ENCODE peak calls at places on chromosomes 16 and 17, in four cellular contexts. K, L, U and M are unnamed samples.

GRCh38 chr17:7712111-7712771 is 5.3 kb upstream of the DNAH2 start:
- DNase-seq in L (no peak), K (no peak), U (no peak), M (no peak)

GRCh38 chr16:48637039-48637438 is 27.1 kb upstream of the N4BP1 start:
- DNase-seq in K (no peak), U (no peak), L (no peak), M (no peak)

GRCh38 chr17:32944248-32945020 is 16.5 kb downstream of the TMEM98 start:
- DNase-seq in L (no peak), U (no peak), K (no peak), M (no peak)

GRCh38 chr17:82882715-82883446 is 43.1 kb upstream of the ZNF750 start:
- DNase-seq in L (no peak), U (peak; percentile 70), K (no peak), M (no peak)

GRCh38 chr16:347203-347602 is 5.3 kb downstream of the AXIN1 start:
- DNase-seq in U (no peak), L (no peak), K (no peak), M (no peak)

GRCh38 chr16:50247123-50247905 is 19.0 kb upstream of the ADCY7 start:
- DNase-seq in U (no peak), L (no peak), K (no peak), M (no peak)

GRCh38 chr16:74562117-74562516 is 44.8 kb downstream of the GLG1 start:
- DNase-seq in L (no peak), K (no peak), U (no peak), M (no peak)

GRCh38 chr17:54891176-54891821 is 9.4 kb upstream of the TOM1L1 start:
- DNase-seq in L (no peak), U (no peak), K (peak; percentile 80), M (no peak)

GRCh38 chr17:31900877-31901276 is 631 bp downstream of the UTP6 start:
- DNase-seq in U (no peak), K (peak; percentile 41), L (no peak), M (no peak)

GRCh38 chr16:704552-705380 is 835 bp downstream of the FBXL16 start:
- DNase-seq in U (no peak), K (no peak), L (no peak), M (no peak)

GRCh38 chr16:58814348-58814801 is 80.3 kb upstream of the GOT2 start:
- DNase-seq in K (peak; percentile 47), U (peak; percentile 15), L (peak; percentile 17), M (peak; percentile 35)

GRCh38 chr16:19014456-19014855 is 30.7 kb downstream of the TMC7 start:
- DNase-seq in U (peak; percentile 33), K (no peak), L (no peak), M (no peak)

GRCh38 chr16:13521356-13521755 is 398.6 kb upstream of the ERCC4 start:
- DNase-seq in K (no peak), L (no peak), U (no peak), M (no peak)

GRCh38 chr17:16926591-16927451 is 45.1 kb downstream of the TNFRSF13B start:
- DNase-seq in K (no peak), U (peak; percentile 3), L (no peak), M (no peak)

GRCh38 chr16:27326738-27327585 is 13.2 kb downstream of the IL4R start:
- DNase-seq in K (peak; percentile 84), U (peak; percentile 77), L (peak; percentile 85), M (peak; percentile 38)

GRCh38 chr17:11245792-11246191 is 4.8 kb downstream of the SHISA6 start:
- DNase-seq in U (no peak), L (no peak), K (no peak), M (no peak)

GRCh38 chr16:71775949-71776348 is 32.7 kb downstream of the AP1G1 start:
- DNase-seq in K (no peak), U (no peak), L (no peak), M (no peak)

GRCh38 chr16:86074651-86075487 is 175.9 kb downstream of the IRF8 start:
- DNase-seq in L (no peak), K (no peak), U (peak; percentile 6), M (no peak)

GRCh38 chr16:59164461-59164860 is 430.3 kb upstream of the GOT2 start:
- DNase-seq in K (no peak), L (no peak), U (no peak), M (no peak)

GRCh38 chr17:68515238-68515637 is 3.0 kb downstream of the PRKAR1A start:
- DNase-seq in L (no peak), U (no peak), K (no peak), M (no peak)

GRCh38 chr17:71437176-71437575 is 683.6 kb upstream of the SOX9 start:
- DNase-seq in L (no peak), K (no peak), U (no peak), M (no peak)

GRCh38 chr16:83727018-83727417 is 80.8 kb upstream of the HSBP1 start:
- DNase-seq in U (no peak), K (no peak), L (no peak), M (no peak)

GRCh38 chr17:40535924-40536717 is 29.2 kb downstream of the CCR7 start:
- DNase-seq in L (no peak), U (no peak), K (no peak), M (peak; percentile 63)

GRCh38 chr16:64711596-64711995 is 410.3 kb downstream of the CDH11 start:
- DNase-seq in L (no peak), U (no peak), K (no peak), M (no peak)
- H3K27ac ChIP-seq in L (no peak overlapping the region), U (no peak overlapping the region), K (no peak overlapping the region), M (no peak overlapping the region)

GRCh38 chr17:44119062-44119461 is 4.4 kb downstream of the HDAC5 start:
- DNase-seq in L (no peak), K (no peak), U (no peak), M (no peak)
- TF ChIP-seq EP300 in L (no peak), K (no peak), U (no peak), M (no peak)

DNA sequence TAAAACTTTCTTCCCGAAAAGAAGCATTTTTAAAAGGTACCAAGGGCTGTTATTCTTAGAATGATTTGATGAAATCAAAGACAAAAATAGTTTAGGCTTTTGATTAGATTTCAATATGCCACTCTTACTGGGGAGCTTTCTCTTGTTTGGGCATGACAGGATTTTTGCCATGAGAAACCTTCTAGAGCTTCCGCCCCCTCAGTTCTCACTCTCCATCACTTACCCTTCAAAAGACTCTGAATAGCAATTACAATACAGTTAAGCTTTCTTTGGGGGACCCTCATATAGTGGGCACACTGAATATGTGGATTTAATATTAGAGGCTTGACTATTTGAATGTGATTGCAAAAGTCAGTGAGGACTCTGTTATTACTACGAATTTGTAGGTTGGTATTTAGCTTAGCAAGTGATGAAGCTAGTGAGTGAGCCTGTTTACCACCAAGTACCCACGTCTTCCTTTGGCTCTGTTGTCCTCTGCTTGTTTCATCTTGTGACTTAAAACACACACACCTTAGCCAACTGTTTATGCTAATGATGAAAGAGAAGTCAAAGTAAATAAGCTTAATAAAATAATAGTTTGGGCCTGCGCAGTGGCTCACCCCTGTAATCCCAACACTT is 158.7 kb upstream of the TBX2 start:
- DNase-seq in L (no peak), K (no peak), U (no peak), M (no peak)
- H3K27ac ChIP-seq in L (no peak overlapping the region), K (no peak overlapping the region), U (no peak overlapping the region), M (no peak overlapping the region)

GRCh38 chr16:75620326-75621169 is 2.5 kb downstream of the ADAT1 start:
- DNase-seq in K (no peak), U (peak; percentile 14), L (no peak), M (no peak)
- TF ChIP-seq EP300 in K (no peak), U (no peak), L (no peak), M (no peak)

GRCh38 chr17:62965149-62965648 is 836 bp upstream of the TANC2 start:
- DNase-seq in L (no peak), K (no peak), U (no peak), M (no peak)

GRCh38 chr17:62964506-62964905 is 1.5 kb upstream of the TANC2 start:
- DNase-seq in U (no peak), K (no peak), L (no peak), M (no peak)

GRCh38 chr17:62965649-62966425 is at the start of gene TANC2:
- DNase-seq in K (peak; percentile 95), U (peak; percentile 86), L (peak; percentile 78), M (peak; percentile 77)

GRCh38 chr17:62966426-62967110 is 533 bp downstream of the TANC2 start:
- DNase-seq in L (peak; percentile 19), U (peak; percentile 74), K (peak; percentile 54), M (peak; percentile 21)

GRCh38 chr17:62963296-62963695 is 2.7 kb upstream of the TANC2 start:
- DNase-seq in K (peak; percentile 75), L (no peak), U (no peak), M (no peak)
- H3K27ac ChIP-seq in K (peak overlapping the region; percentile 75), L (no peak overlapping the region), U (no peak overlapping the region), M (no peak overlapping the region)